ENCODE peak calls at places on chromosomes 11 and 22, in four cellular contexts. W is ovary; L is CD8-positive, alpha-beta T cell; B is activated CD8-positive, alpha-beta T cell treated with anti-CD3 and anti-CD28 coated beads for 36 hours. V is an unnamed sample.
A peak's percentile ranks its signal among the peaks of the same experiment; 100 is the strongest.

GRCh38 chr11:33645686-33646085 is 54.9 kb downstream of the C11orf91 start:
- DNase-seq in W (no peak), L (no peak), B (no peak), V (no peak)

GRCh38 chr11:97963528-97964331 is 1057.0 kb upstream of the CNTN5 start:
- DNase-seq in W (no peak), L (no peak), B (no peak), V (no peak)

GRCh38 chr11:121338536-121338935 is 46.0 kb downstream of the SC5D start:
- DNase-seq in W (no peak), L (no peak), B (no peak), V (no peak)

GRCh38 chr11:1682225-1682901 is 14.6 kb upstream of the KRTAP5-6 start:
- DNase-seq in W (no peak), L (no peak), B (no peak), V (no peak)

GRCh38 chr11:35111171-35112055 is 27.6 kb upstream of the CD44 start:
- DNase-seq in W (no peak), L (no peak), B (no peak), V (no peak)

GRCh38 chr22:35315141-35315854 is 15.6 kb downstream of the TOM1 start:
- DNase-seq in W (peak; percentile 31), L (no peak), B (no peak), V (no peak)

GRCh38 chr22:35754761-35755160 is 37.1 kb downstream of the APOL5 start:
- DNase-seq in W (no peak), L (no peak), B (no peak), V (no peak)

GRCh38 chr22:36026741-36027140 is 1.9 kb downstream of the RBFOX2 start:
- DNase-seq in W (no peak), L (no peak), B (no peak), V (no peak)

GRCh38 chr11:78961186-78961782 is 386.6 kb upstream of the NARS2 start:
- DNase-seq in W (no peak), L (no peak), B (no peak), V (peak; percentile 32)

GRCh38 chr11:102109896-102110760 is at the start of gene YAP1:
- DNase-seq in W (peak; percentile 94), L (peak; percentile 39), B (peak; percentile 65), V (peak; percentile 78)

GRCh38 chr11:10379022-10379421 is 74.1 kb downstream of the ADM start:
- DNase-seq in W (no peak), L (no peak), B (no peak), V (no peak)

GRCh38 chr11:30406978-30407762 is 84.3 kb downstream of the ARL14EP start:
- DNase-seq in W (no peak), L (no peak), B (no peak), V (no peak)

GRCh38 chr11:5224538-5225479 is 2.1 kb downstream of the HBB start:
- DNase-seq in W (no peak), L (no peak), B (no peak), V (no peak)

GRCh38 chr11:64654439-64654838 is 63.4 kb downstream of the SLC22A12 start:
- DNase-seq in W (no peak), L (no peak), B (no peak), V (no peak)

GRCh38 chr11:64652586-64653387 is 61.8 kb downstream of the SLC22A12 start:
- DNase-seq in W (peak; percentile 89), L (peak; percentile 52), B (peak; percentile 85), V (peak; percentile 89)

GRCh38 chr11:64654958-64655541 is 64.0 kb downstream of the SLC22A12 start:
- DNase-seq in W (no peak), L (no peak), B (no peak), V (no peak)

GRCh38 chr11:64650923-64651523 is 60.0 kb downstream of the SLC22A12 start:
- DNase-seq in W (no peak), L (no peak), B (no peak), V (peak; percentile 67)

DNA sequence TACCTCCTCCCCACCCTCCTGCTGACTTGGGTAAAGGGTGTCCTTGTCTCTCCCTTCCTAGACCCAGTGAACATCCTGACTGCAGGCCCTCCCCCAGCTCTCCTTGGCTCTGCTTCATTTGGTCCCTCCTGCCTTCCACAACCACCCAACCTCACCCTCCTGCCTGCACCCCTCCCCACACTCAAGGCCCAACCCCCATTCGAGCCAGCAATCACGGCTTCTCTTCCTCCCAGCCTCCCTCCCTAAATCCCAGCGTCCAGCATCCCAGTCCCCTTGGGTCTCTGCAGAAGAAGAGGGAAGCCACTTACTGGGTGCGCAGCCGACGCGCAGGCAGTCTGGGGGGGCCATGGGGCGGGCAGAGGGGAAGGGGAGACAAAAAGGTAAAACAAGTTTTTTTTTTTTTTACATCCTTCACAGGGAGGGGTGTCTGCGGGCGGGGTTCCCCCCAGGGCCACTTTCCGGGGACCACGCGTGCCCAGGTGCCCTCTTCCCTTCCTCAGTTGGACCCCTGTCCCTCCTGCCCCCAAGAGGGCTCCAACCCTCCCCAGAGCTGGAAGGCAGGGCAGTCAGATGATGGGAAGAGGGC is 62.5 kb downstream of the SLC22A12 start:
- DNase-seq in W (no peak), L (no peak), B (no peak), V (no peak)
- TF ChIP-seq CTCF in W (no peak), L (peak; percentile 5), B (peak; percentile 25), V (no peak)

DNA sequence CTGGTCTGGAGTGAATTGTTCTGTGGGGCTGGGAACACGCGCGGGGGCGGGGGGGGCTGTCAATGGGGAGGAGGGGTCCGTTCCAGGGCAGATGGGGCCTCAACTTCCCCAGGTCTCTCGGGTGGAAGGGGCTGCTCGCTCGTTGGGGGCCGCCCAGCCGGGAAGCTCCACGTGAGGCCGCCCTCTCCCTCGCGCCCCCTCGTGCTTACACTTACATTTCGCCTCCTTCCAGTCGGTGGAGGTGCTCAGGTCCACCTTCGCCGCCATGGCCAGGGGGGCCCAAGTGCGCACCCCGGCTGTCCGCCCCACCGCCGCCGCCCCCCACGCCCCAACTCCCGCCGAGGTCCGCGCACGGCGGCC is 451 bp downstream of the MACROD1 start:
- DNase-seq in W (peak; percentile 67), L (no peak), B (peak; percentile 48), V (peak; percentile 55)
- TF ChIP-seq CTCF in W (no peak), L (no peak), B (no peak), V (peak; percentile 16)

DNA sequence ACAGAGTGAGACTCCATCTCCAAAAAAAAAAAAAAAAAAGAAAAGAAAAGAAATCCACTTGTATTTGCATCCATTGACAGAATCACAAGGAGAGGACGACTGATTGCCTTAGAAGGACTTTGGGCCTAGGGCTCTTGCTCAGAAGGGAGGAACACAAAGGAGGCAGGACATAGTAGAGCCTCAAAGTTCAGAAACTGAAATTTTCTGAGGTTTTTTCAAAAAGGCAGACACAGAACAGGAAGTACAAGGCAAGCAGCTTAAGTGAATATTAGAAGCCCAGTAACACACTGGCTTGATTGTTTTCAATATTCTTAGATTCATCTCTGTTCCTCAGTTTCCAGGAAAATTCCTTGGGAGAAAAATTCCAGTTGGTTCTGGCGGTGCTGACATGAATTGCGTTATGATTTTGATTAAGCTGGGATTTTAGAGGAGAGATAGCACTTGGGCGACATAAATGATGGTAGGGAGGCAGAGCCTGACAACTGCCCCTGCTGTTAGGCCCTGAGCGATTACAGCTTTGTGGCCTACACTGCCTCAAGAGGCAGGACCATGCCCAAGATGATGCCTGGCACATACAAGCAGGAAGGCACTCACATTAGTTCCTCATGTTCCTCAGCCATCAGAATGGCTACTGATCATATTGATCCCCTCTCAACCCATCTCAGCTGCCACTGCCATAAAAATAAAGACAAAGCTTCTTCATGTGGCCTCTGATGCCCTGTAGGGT is 15.3 kb downstream of the CLPB start:
- DNase-seq in W (no peak), L (no peak), B (no peak), V (peak; percentile 56)
- TF ChIP-seq CTCF in W (no peak), L (no peak), B (no peak), V (no peak)

GRCh38 chr11:95563859-95564258 is 225.7 kb downstream of the FAM76B start:
- DNase-seq in W (no peak), L (no peak), B (no peak), V (no peak)
- TF ChIP-seq CTCF in W (no peak), L (no peak), B (no peak), V (no peak)

DNA sequence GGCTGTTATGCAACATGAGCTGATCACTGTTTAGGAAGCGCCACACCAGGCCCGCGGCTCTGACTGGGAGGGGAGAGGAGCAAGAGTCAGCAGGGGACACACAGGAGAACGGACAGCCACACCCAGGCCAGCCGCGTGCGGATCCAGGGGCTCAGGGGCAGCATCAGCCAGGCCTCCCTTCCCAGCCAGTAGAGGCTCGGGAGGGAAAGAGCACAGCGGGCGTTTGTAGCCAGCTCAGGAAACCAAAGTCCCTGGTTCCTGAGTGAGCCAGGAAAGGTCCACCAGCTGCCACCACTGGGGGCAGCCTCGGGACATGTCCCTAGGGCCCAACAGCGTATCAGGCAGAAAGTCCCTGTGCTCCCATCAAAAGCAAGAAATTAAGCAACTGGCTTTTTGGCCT is 71.8 kb upstream of the PITPNB start:
- DNase-seq in W (peak; percentile 52), L (no peak), B (peak; percentile 7), V (peak; percentile 65)
- TF ChIP-seq CTCF in W (no peak), L (no peak), B (peak; percentile 43), V (peak; percentile 26)